ENCODE peak calls at places on chromosomes 2 and 18, in nine cellular contexts. N is Calu3; H is stimulated activated CD8-positive, alpha-beta memory T cell treated with anti-CD3 and anti-CD28 coated beads, Interleukin-4, amount 100 ng/mL, for 48 hours; F is GOT3; U is cardiac muscle cell; V is C1 segment of cervical spinal cord; M is NB4; J is T-helper 9 cell; R is T follicular helper cell. D is an unnamed sample.

GRCh38 chr2:74481961-74482800 is 617 bp downstream of the CCDC142 start:
- DNase-seq in N (peak; percentile 50), F (no peak), V (no peak), U (peak; percentile 75), H (no peak), J (no peak), R (peak; percentile 23), M (peak; percentile 86), D (peak; percentile 38)

GRCh38 chr18:2856499-2856898 is 9.7 kb downstream of the EMILIN2 start:
- DNase-seq in R (no peak), N (no peak), J (no peak), H (no peak), V (no peak), F (no peak), U (no peak), M (peak; percentile 40), D (no peak)

GRCh38 chr2:2158176-2158826 is 172.8 kb downstream of the MYT1L start:
- DNase-seq in H (no peak), U (no peak), F (no peak), N (no peak), M (no peak), J (no peak), V (no peak), R (no peak), D (no peak)

GRCh38 chr2:112959109-112959591 is 18.7 kb upstream of the IL36G start:
- DNase-seq in J (no peak), M (peak; percentile 35), N (peak; percentile 43), U (peak; percentile 5), H (no peak), F (no peak), V (no peak), R (no peak), D (peak; percentile 19)

GRCh38 chr2:83186050-83186790 is 1272.9 kb downstream of the SUCLG1 start:
- DNase-seq in U (no peak), M (no peak), R (no peak), J (no peak), N (no peak), V (no peak), F (no peak), H (no peak), D (no peak)

GRCh38 chr2:106104332-106105062 is 89.6 kb downstream of the UXS1 start:
- DNase-seq in V (no peak), M (peak; percentile 73), R (peak; percentile 46), J (peak; percentile 43), H (peak; percentile 74), N (peak; percentile 64), F (no peak), U (peak; percentile 78), D (peak; percentile 73)

GRCh38 chr18:63320690-63321265 is 1.2 kb upstream of the BCL2 start:
- DNase-seq in M (peak; percentile 72), V (no peak), F (no peak), R (no peak), N (peak; percentile 40), U (peak; percentile 43), H (peak; percentile 58), J (peak; percentile 21), D (peak; percentile 64)

GRCh38 chr18:65527879-65528633 is 222.8 kb upstream of the CDH7 start:
- DNase-seq in J (no peak), M (no peak), R (no peak), F (no peak), V (no peak), N (no peak), H (no peak), U (no peak), D (peak; percentile 56)

GRCh38 chr2:96923810-96924774 is 54.2 kb upstream of the SEMA4C start:
- DNase-seq in N (no peak), R (no peak), M (no peak), U (no peak), F (no peak), J (no peak), H (peak; percentile 61), V (no peak), D (no peak)

GRCh38 chr18:37698508-37699035 is 133.0 kb upstream of the CELF4 start:
- DNase-seq in H (no peak), J (no peak), R (no peak), V (no peak), M (no peak), N (peak; percentile 17), F (no peak), U (no peak), D (no peak)

GRCh38 chr2:168490916-168491605 is 35.0 kb downstream of the CERS6 start:
- DNase-seq in H (peak; percentile 36), U (no peak), M (peak; percentile 74), J (no peak), F (no peak), V (no peak), R (no peak), N (no peak), D (peak; percentile 66)

GRCh38 chr18:59769105-59769865 is 72.1 kb upstream of the CCBE1 start:
- DNase-seq in F (no peak), M (no peak), H (no peak), U (no peak), J (no peak), V (no peak), R (no peak), N (no peak), D (no peak)

GRCh38 chr18:73043231-73044000 is 175.6 kb upstream of the NETO1 start:
- DNase-seq in M (no peak), F (no peak), H (no peak), J (no peak), N (no peak), V (no peak), R (no peak), U (peak; percentile 11), D (no peak)

GRCh38 chr2:116668691-116669090 is 1145.8 kb upstream of the DDX18 start:
- DNase-seq in V (no peak), R (no peak), U (no peak), N (no peak), J (no peak), H (no peak), M (no peak), F (no peak), D (no peak)